ENCODE peak calls at places on chromosome 19, in six cellular contexts. Y, X, U, Q, G and P are unnamed samples.

GRCh38 chr19:31988256-31988655 is 357.2 kb upstream of the ZNF507 start:
- DNase-seq in Y (no peak), G (no peak), U (no peak), X (no peak), Q (no peak), P (no peak)

GRCh38 chr19:19063183-19064097 is at the start of gene SLC25A42:
- DNase-seq in U (peak), Q (peak), Y (peak), X (peak), G (peak), P (peak)

GRCh38 chr19:18202759-18203407 is 959 bp downstream of the RAB3A start:
- DNase-seq in G (peak), X (no peak), Y (peak), U (peak), Q (no peak), P (no peak)

GRCh38 chr19:33514885-33515485 is 6.6 kb downstream of the PEPD start:
- DNase-seq in G (no peak), Y (no peak), X (peak), Q (peak), U (no peak), P (peak)

GRCh38 chr19:43872547-43873336 is 45.6 kb downstream of the ZNF283 start:
- DNase-seq in X (no peak), Y (no peak), G (no peak), Q (no peak), U (no peak), P (no peak)

GRCh38 chr19:58261968-58262921 is 16.5 kb upstream of the ZNF8 start:
- DNase-seq in Y (no peak), G (no peak), Q (no peak), U (no peak), X (no peak), P (no peak)

GRCh38 chr19:21593008-21593427 is 87.6 kb downstream of the ZNF429 start:
- DNase-seq in G (no peak), Y (no peak), U (no peak), Q (no peak), X (no peak), P (no peak)

GRCh38 chr19:18514800-18515682 is 6.8 kb downstream of the ELL start:
- DNase-seq in Q (no peak), X (peak), U (no peak), G (no peak), Y (no peak), P (peak)

GRCh38 chr19:32330149-32330548 is 15.3 kb upstream of the ZNF507 start:
- DNase-seq in U (no peak), Q (no peak), G (no peak), Y (no peak), X (no peak), P (no peak)

GRCh38 chr19:29325241-29325975 is 112.5 kb upstream of the UQCRFS1 start:
- DNase-seq in Y (no peak), U (no peak), G (no peak), Q (no peak), X (no peak), P (no peak)

GRCh38 chr19:45962021-45962420 is 11.6 kb downstream of the NOVA2 start:
- DNase-seq in Q (no peak), U (no peak), X (no peak), Y (no peak), G (no peak), P (no peak)

GRCh38 chr19:53696951-53697350 is 65.2 kb downstream of the DPRX start:
- DNase-seq in X (no peak), G (no peak), Y (no peak), U (no peak), Q (no peak), P (no peak)

GRCh38 chr19:17841810-17842662 is 5.7 kb downstream of the JAK3 start:
- DNase-seq in Y (peak), G (peak), U (peak), Q (peak), X (peak), P (peak)

GRCh38 chr19:2054763-2055162 is 3.7 kb upstream of the MKNK2 start:
- DNase-seq in Q (no peak), U (no peak), Y (no peak), X (no peak), G (peak), P (no peak)

GRCh38 chr19:42255766-42256750 is 1.1 kb upstream of the ERF start:
- DNase-seq in Q (peak), X (peak), U (no peak), G (peak), Y (peak), P (no peak)

GRCh38 chr19:58559275-58560006 is 1.0 kb upstream of the UBE2M start:
- DNase-seq in U (peak), G (peak), Q (peak), Y (peak), X (peak), P (peak)

GRCh38 chr19:3852614-3853254 is 16.1 kb downstream of the ZFR2 start:
- DNase-seq in X (no peak), Q (no peak), U (no peak), Y (no peak), G (no peak), P (peak)

GRCh38 chr19:21608571-21608970 is 103.2 kb downstream of the ZNF429 start:
- DNase-seq in Q (no peak), U (no peak), G (no peak), Y (no peak), X (no peak), P (no peak)

GRCh38 chr19:9075064-9075964 is 11.5 kb upstream of the OR1M1 start:
- DNase-seq in G (peak), X (peak), Q (peak), Y (peak), U (peak), P (peak)

GRCh38 chr19:20565321-20566018 is at the start of gene ZNF737:
- DNase-seq in U (peak), Q (peak), G (peak), X (peak), Y (peak), P (peak)
- TF ChIP-seq CTCF in U (peak), Q (peak), G (no peak), X (peak), Y (peak), P (peak)

GRCh38 chr19:938233-938923 is 12.5 kb downstream of the ARID3A start:
- DNase-seq in U (no peak), Y (no peak), G (peak), Q (no peak), X (no peak), P (no peak)
- H3K27ac ChIP-seq in U (no peak), Y (no peak), G (no peak), Q (no peak), X (no peak), P (no peak)

DNA sequence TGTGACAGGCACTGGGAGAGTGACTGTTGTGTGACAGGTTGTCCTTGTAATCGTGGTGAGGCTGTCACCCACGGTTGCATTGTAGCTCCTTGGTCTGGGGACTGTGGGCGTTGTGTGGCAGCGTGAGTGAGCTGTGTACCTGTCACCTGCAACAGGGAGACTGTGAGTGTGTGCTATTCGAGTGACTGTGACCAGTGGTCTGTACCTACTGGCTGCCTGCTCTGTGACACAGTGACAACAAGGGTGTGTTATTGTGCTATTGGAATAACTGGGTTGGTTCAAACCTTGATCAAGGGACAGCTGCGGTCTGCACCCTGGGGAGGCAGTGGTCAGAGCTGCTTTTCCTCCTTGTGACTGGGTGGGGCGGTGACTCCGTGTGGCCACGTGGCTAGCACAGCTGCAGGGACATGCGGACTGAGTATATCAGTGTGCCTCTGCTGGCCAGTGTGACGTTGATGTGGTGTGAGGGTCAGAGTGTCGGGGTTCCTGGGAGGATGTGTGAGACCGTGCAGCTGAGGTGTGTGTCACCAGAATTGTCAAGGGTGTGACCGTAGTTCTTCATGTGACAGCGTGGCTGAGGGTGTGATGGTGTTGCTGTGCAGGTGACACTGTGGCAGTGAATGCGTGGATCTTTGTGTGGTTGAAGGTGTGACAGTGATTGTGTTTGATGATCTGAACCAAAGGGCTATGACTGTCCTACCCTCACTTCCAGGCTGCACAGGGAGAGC is 10.1 kb upstream of the NFIX start:
- DNase-seq in X (peak), Q (peak), G (no peak), U (peak), Y (no peak), P (peak)
- TF ChIP-seq CTCF in X (no peak), Q (no peak), G (no peak), U (no peak), Y (no peak), P (no peak)

DNA sequence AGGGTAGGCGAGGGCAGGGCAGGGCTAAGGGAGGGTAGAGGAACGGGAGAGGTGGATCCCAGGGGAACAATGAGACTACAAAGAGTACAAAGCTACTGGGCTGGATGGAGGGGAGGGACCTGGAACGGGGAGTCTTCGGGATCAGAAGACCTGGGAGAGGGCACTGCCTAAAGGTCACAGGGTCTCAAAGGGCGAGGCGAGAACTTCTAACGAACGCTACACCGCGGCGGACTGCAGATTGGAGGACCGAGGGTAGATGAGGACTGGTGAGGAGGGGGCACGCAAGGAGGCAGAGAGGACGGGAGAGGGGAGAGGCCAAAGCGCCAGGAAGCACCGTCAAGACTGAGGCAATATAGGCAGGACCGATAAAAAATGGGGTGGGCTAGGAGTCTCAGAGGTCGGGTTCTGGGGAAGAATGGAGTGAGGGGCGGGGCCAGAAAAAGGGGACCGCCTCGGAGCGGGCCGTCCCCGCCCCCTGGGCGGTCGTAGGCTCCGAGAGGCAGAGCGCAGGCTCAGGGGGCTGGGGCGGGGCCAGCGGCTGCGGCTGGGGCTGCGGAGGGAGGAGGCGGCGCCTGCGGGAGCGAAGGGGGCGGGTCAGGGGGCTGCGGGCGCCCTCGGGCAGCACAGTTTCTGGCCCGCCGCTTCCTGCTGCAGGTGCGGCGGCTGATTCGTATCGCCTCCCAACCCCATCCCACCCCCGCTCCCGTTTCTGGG is 1.3 kb upstream of the KCNC3 start:
- DNase-seq in U (peak), X (peak), G (peak), Y (peak), Q (peak), P (no peak)
- H3K27ac ChIP-seq in U (peak), X (peak), G (no peak), Y (peak), Q (peak), P (no peak)

DNA sequence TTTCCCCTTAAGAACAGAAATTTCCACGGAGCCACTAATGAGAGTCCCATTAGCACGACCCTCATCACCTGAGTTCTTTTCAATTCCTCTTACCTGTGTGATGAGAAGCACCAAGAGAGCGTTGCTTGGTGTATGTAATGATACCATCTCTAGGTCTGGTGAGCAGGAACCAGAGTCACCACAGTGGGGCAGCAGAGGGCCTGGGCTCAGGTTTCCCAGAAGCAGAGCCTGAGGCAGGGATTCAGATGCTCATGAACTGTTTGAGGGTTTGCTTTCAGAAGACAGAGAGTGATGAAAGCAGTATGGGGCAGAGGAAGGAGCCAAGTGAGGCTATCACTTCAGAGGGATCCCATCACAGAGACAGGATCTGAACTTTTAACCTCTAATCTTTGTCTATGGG is 3.1 kb upstream of the PTPRH start:
- DNase-seq in G (no peak), Y (no peak), Q (no peak), U (no peak), X (no peak), P (no peak)
- TF ChIP-seq CTCF in G (no peak), Y (peak), Q (no peak), U (no peak), X (no peak), P (peak)

DNA sequence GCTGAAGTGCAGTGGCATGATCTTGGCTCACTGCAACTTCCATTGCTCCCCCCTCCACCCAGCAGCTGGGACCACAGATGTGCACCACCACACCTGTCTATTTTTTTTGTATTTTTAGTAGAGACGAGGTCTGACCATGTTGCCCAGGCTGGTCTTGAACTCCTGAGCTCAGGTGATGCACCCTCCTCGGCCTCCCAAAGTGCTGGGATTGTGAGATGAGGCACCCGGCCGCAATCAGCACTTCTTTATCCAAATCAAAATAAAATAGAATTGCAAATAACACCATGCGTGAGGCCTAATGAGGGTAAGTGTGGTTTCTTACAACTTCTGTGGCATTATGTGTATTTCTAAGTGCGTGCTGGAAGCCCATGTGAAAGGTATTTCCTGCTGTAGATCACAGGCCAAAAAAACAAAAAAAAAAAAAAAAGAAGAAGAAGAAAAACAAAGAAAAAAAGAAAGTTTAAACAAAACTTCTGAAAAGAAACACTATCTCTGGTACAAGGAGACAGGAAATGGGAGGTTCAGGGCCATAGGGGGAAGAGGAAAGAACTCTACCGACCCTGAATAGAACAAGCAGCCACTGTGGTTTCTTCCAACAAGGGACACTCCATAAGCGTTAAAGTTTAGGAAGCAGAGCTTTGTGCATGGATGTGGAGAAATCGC is 3.0 kb upstream of the GRAMD1A start:
- DNase-seq in X (no peak), Q (no peak), G (peak), Y (no peak), U (no peak), P (no peak)
- H3K27ac ChIP-seq in X (peak), Q (peak), G (no peak), Y (no peak), U (peak), P (no peak)

DNA sequence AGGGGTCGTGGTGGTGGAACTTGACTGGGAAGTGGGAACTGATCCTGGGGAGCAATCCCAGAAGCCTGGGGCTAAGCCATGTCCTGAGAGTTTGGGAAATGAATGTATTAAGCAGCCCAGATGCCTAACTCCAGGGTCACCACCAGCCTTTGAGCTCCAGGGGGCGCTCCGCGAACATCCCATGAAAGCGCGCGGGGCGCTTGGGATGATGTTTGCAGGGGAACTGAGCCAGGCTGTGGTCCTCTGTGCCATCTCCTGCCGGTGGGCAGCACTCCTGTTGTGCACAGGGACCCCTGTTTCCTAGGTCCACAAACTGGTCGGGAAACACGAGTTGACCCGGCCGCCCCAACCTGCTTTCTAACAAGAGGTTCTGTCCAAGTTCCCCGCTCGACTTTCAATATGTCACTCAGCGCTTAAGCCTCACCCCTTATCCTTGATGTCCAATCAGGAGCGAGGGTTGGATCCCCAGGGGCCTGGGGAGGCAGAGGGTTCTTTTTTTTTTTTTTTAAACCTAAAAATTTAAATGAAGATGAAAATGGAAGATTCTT is 14.4 kb downstream of the LEUTX start:
- DNase-seq in Q (peak), G (peak), X (peak), U (peak), Y (peak), P (peak)
- TF ChIP-seq CTCF in Q (peak), G (peak), X (peak), U (peak), Y (peak), P (peak)